ENCODE peak calls at places on chromosomes 5 and 9, in five cellular contexts. One of them, this sample, is unnamed.

GRCh38 chr5:84518862-84519261 is 134.2 kb upstream of the EDIL3 start:
- DNase-seq in ovary: no peak
- DNase-seq in HCT116: no peak
- DNase-seq in IMR-90: no peak
- DNase-seq in lower leg skin: no peak
- DNase-seq in this sample: no peak

GRCh38 chr5:116759860-116760644 is 185.4 kb upstream of the SEMA6A start:
- DNase-seq in ovary: no peak
- DNase-seq in IMR-90: no peak
- DNase-seq in lower leg skin: no peak
- DNase-seq in HCT116: no peak
- DNase-seq in this sample: no peak

GRCh38 chr5:76547242-76547890 is 75.8 kb downstream of the F2RL2 start:
- DNase-seq in HCT116: no peak
- DNase-seq in IMR-90: no peak
- DNase-seq in ovary: no peak
- DNase-seq in lower leg skin: no peak
- DNase-seq in this sample: peak

GRCh38 chr5:17123785-17124184 is 93.6 kb upstream of the BASP1 start:
- DNase-seq in IMR-90: no peak
- DNase-seq in ovary: no peak
- DNase-seq in lower leg skin: no peak
- DNase-seq in HCT116: no peak
- DNase-seq in this sample: no peak

GRCh38 chr9:120177121-120177520 is 402.8 kb downstream of the CDK5RAP2 start:
- DNase-seq in HCT116: no peak
- DNase-seq in IMR-90: no peak
- DNase-seq in lower leg skin: no peak
- DNase-seq in ovary: no peak
- DNase-seq in this sample: no peak

GRCh38 chr9:38022995-38023394 is 46.0 kb downstream of the SHB start:
- DNase-seq in IMR-90: no peak
- DNase-seq in HCT116: no peak
- DNase-seq in ovary: no peak
- DNase-seq in lower leg skin: no peak
- DNase-seq in this sample: no peak

GRCh38 chr9:103816146-103816545 is 278.0 kb upstream of the SMC2 start:
- DNase-seq in lower leg skin: no peak
- DNase-seq in IMR-90: no peak
- DNase-seq in ovary: no peak
- DNase-seq in HCT116: no peak
- DNase-seq in this sample: no peak

GRCh38 chr5:158194561-158194961 is 335.6 kb upstream of the CLINT1 start:
- DNase-seq in lower leg skin: no peak
- DNase-seq in IMR-90: no peak
- DNase-seq in HCT116: no peak
- DNase-seq in ovary: no peak
- DNase-seq in this sample: no peak

GRCh38 chr9:82797539-82797938 is 265.4 kb downstream of the RASEF start:
- DNase-seq in ovary: no peak
- DNase-seq in IMR-90: no peak
- DNase-seq in lower leg skin: no peak
- DNase-seq in HCT116: no peak
- DNase-seq in this sample: no peak

GRCh38 chr9:21965401-21965951 is 28.7 kb downstream of the CDKN2A start:
- DNase-seq in IMR-90: peak
- DNase-seq in lower leg skin: no peak
- DNase-seq in HCT116: no peak
- DNase-seq in ovary: no peak
- DNase-seq in this sample: peak

GRCh38 chr5:149611327-149611726 is 30.0 kb downstream of the ARHGEF37 start:
- DNase-seq in lower leg skin: no peak
- DNase-seq in HCT116: no peak
- DNase-seq in ovary: peak
- DNase-seq in IMR-90: peak
- DNase-seq in this sample: no peak

GRCh38 chr5:40914835-40915234 is 5.5 kb downstream of the C7 start:
- DNase-seq in HCT116: no peak
- DNase-seq in lower leg skin: no peak
- DNase-seq in IMR-90: peak
- DNase-seq in ovary: no peak
- DNase-seq in this sample: no peak

GRCh38 chr5:53211799-53212198 is 102.2 kb upstream of the MOCS2 start:
- DNase-seq in IMR-90: peak
- DNase-seq in lower leg skin: no peak
- DNase-seq in ovary: no peak
- DNase-seq in HCT116: peak
- DNase-seq in this sample: no peak

GRCh38 chr9:130578865-130579737 is at the start of gene FUBP3:
- DNase-seq in lower leg skin: peak
- DNase-seq in ovary: peak
- DNase-seq in HCT116: peak
- DNase-seq in IMR-90: peak
- DNase-seq in this sample: peak

GRCh38 chr9:19116391-19116790 is 10.9 kb downstream of the PLIN2 start:
- DNase-seq in IMR-90: peak
- DNase-seq in lower leg skin: no peak
- DNase-seq in HCT116: no peak
- DNase-seq in ovary: no peak
- DNase-seq in this sample: peak

GRCh38 chr5:125372694-125373621 is 626.5 kb upstream of the ZNF608 start:
- DNase-seq in lower leg skin: no peak
- DNase-seq in ovary: no peak
- DNase-seq in HCT116: no peak
- DNase-seq in IMR-90: peak
- DNase-seq in this sample: no peak

GRCh38 chr9:35686222-35687203 is 3.2 kb downstream of the TPM2 start:
- DNase-seq in lower leg skin: no peak
- DNase-seq in IMR-90: peak
- DNase-seq in HCT116: no peak
- DNase-seq in ovary: no peak
- DNase-seq in this sample: no peak

GRCh38 chr9:134210908-134211810 is 46.8 kb upstream of the RNU6ATAC start:
- DNase-seq in HCT116: no peak
- DNase-seq in lower leg skin: peak
- DNase-seq in IMR-90: no peak
- DNase-seq in ovary: peak
- DNase-seq in this sample: no peak
- TF ChIP-seq POLR2A in HCT116: no peak
- TF ChIP-seq POLR2A in lower leg skin: no peak
- TF ChIP-seq POLR2A in IMR-90: no peak
- TF ChIP-seq POLR2A in ovary: no peak
- TF ChIP-seq POLR2A in this sample: no peak

GRCh38 chr9:136991993-136992818 is at the start of gene PAXX:
- DNase-seq in lower leg skin: peak
- DNase-seq in HCT116: peak
- DNase-seq in IMR-90: peak
- DNase-seq in ovary: peak
- DNase-seq in this sample: peak
- TF ChIP-seq POLR2A in lower leg skin: no peak
- TF ChIP-seq POLR2A in HCT116: peak
- TF ChIP-seq POLR2A in IMR-90: no peak
- TF ChIP-seq POLR2A in ovary: peak
- TF ChIP-seq POLR2A in this sample: peak

DNA sequence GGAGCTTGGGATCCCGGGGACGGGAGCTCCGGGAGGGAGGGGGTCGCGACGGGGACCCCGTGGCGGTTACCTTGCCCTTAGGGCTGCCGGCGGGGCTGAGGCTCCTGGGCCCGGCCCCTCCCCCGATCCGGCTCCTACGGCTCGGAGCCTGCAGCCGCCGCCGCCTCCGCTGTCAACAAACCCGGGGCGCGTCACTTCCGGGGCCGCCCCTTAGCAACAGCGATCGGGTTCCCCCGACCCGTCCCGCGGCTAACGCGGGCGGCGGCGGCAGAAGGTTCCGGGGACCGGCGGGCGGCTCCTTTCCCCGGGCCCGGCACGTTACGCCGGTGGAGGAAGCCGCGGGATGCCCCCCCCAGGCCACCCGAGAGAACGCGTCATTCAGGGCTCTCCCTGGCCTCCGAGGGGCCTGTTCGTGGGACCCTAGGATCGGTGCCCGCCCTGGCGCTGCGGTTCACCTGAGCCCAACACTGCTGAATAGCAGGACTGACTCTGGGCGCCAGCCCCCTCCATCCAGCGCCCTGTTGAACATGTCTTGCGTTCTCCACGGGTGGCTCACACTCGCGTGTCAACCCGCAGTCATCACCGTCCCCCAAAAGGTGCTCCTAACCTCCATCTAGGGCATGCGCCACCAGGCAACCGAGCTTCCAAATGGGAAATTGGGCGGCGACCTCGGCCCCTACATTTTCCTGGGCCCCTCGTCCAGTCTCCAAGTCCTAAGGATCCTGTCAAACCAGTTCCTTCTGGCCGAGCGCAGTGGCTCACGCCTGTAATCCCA is at the start of gene ZER1:
- DNase-seq in lower leg skin: peak
- DNase-seq in IMR-90: peak
- DNase-seq in ovary: peak
- DNase-seq in HCT116: peak
- DNase-seq in this sample: peak
- TF ChIP-seq POLR2A in lower leg skin: no peak
- TF ChIP-seq POLR2A in IMR-90: peak
- TF ChIP-seq POLR2A in ovary: peak
- TF ChIP-seq POLR2A in HCT116: no peak
- TF ChIP-seq POLR2A in this sample: peak

DNA sequence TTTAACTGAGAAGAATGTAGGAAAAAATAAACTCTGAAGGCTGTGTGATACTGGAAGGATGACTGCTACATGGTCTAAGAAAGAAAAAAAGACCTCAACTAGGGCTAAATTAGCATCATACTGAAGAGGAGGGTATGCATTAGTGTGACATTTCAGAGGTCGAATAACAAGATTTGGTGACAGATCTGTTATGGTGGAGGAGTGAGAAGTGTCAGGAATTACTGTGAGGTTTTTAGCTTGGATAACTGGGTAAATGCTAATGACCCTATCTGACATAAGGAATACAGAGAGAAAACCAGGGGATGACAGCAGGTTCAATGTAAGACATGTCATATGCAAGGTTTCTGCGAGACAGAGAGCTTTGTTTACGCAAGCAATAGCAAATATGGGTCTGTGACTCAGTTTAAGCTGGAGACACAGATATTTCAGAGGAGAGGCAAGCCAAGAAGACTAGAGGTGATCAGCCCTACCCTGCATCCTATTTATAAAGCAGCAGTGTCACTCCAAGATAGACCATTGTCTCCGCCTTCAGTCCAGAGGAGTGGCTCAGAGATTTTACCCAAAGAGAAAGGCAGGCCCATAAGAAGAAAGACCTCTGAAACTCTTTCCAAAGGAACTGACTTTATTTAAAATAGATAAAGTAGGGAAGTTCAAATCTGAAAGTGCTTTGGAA is 44.3 kb downstream of the FBN2 start:
- DNase-seq in IMR-90: peak
- DNase-seq in lower leg skin: no peak
- DNase-seq in ovary: no peak
- DNase-seq in HCT116: no peak
- DNase-seq in this sample: no peak
- TF ChIP-seq POLR2A in IMR-90: no peak
- TF ChIP-seq POLR2A in lower leg skin: no peak
- TF ChIP-seq POLR2A in ovary: no peak
- TF ChIP-seq POLR2A in HCT116: no peak
- TF ChIP-seq POLR2A in this sample: no peak

GRCh38 chr9:133954862-133955529 is 37.1 kb downstream of the VAV2 start:
- DNase-seq in ovary: no peak
- DNase-seq in IMR-90: no peak
- DNase-seq in lower leg skin: no peak
- DNase-seq in HCT116: no peak
- DNase-seq in this sample: no peak
- TF ChIP-seq POLR2A in ovary: no peak
- TF ChIP-seq POLR2A in IMR-90: no peak
- TF ChIP-seq POLR2A in lower leg skin: no peak
- TF ChIP-seq POLR2A in HCT116: no peak
- TF ChIP-seq POLR2A in this sample: no peak

GRCh38 chr5:80246995-80247729 is 8.7 kb downstream of the SERINC5 start:
- DNase-seq in IMR-90: peak
- DNase-seq in ovary: no peak
- DNase-seq in HCT116: peak
- DNase-seq in lower leg skin: no peak
- DNase-seq in this sample: peak
- TF ChIP-seq POLR2A in IMR-90: no peak
- TF ChIP-seq POLR2A in ovary: no peak
- TF ChIP-seq POLR2A in HCT116: no peak
- TF ChIP-seq POLR2A in lower leg skin: no peak
- TF ChIP-seq POLR2A in this sample: peak

DNA sequence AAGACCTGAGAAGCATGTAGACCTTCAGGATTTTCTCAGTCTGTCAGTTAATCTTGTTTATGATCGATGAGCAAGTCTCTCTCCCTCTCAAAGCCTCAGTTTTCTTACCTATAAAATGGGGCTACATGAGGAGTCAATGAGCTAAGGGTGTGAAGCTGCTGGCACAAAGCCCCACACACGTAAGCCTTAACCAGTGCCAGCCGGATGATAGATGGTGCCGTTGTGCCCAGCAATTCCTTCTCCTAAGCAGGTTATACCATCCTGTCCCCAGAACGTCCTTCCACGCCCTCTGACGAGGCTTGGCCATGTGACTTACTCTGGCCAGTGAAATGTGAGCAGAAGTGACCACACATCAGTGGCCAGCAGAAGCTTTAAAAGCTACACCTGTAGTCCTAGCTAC is 179.0 kb downstream of the C9orf50 start:
- DNase-seq in HCT116: no peak
- DNase-seq in ovary: no peak
- DNase-seq in lower leg skin: no peak
- DNase-seq in IMR-90: no peak
- DNase-seq in this sample: no peak
- TF ChIP-seq POLR2A in HCT116: no peak
- TF ChIP-seq POLR2A in ovary: no peak
- TF ChIP-seq POLR2A in lower leg skin: no peak
- TF ChIP-seq POLR2A in IMR-90: no peak
- TF ChIP-seq POLR2A in this sample: no peak

This sample was measured in erythroblast.